ENCODE peak calls at places on chromosomes 2 and 18, in seven cellular contexts. One of them, this sample, is unnamed.

GRCh38 chr2:189298038-189298437 is 118.5 kb upstream of the COL5A2 start:
- DNase-seq in glomerular endothelial cell: no peak
- DNase-seq in NCI-H460: no peak
- DNase-seq in CD8-positive, alpha-beta T cell: no peak
- DNase-seq in NCI-H1105 treated with DMSO at 0.1 percent for 48 hours: no peak
- DNase-seq in left cardiac atrium: no peak
- DNase-seq in HFFc6: no peak
- DNase-seq in this sample: no peak

GRCh38 chr2:86790134-86790827 is 432 bp downstream of the CD8A start:
- DNase-seq in NCI-H460: no peak
- DNase-seq in CD8-positive, alpha-beta T cell: no peak
- DNase-seq in HFFc6: no peak
- DNase-seq in left cardiac atrium: no peak
- DNase-seq in glomerular endothelial cell: no peak
- DNase-seq in NCI-H1105 treated with DMSO at 0.1 percent for 48 hours: no peak
- DNase-seq in this sample: no peak

GRCh38 chr2:164504253-164504652 is 117.0 kb downstream of the GRB14 start:
- DNase-seq in left cardiac atrium: no peak
- DNase-seq in NCI-H1105 treated with DMSO at 0.1 percent for 48 hours: no peak
- DNase-seq in glomerular endothelial cell: no peak
- DNase-seq in NCI-H460: no peak
- DNase-seq in HFFc6: no peak
- DNase-seq in CD8-positive, alpha-beta T cell: no peak
- DNase-seq in this sample: no peak

GRCh38 chr2:51220606-51221005 is 188.7 kb upstream of the NRXN1 start:
- DNase-seq in left cardiac atrium: no peak
- DNase-seq in NCI-H1105 treated with DMSO at 0.1 percent for 48 hours: no peak
- DNase-seq in NCI-H460: no peak
- DNase-seq in HFFc6: no peak
- DNase-seq in CD8-positive, alpha-beta T cell: no peak
- DNase-seq in glomerular endothelial cell: peak; percentile 10
- DNase-seq in this sample: no peak

GRCh38 chr2:18171191-18172139 is 293.0 kb downstream of the KCNS3 start:
- DNase-seq in left cardiac atrium: no peak
- DNase-seq in glomerular endothelial cell: no peak
- DNase-seq in HFFc6: peak; percentile 5
- DNase-seq in CD8-positive, alpha-beta T cell: no peak
- DNase-seq in NCI-H1105 treated with DMSO at 0.1 percent for 48 hours: no peak
- DNase-seq in NCI-H460: no peak
- DNase-seq in this sample: peak; percentile 9

GRCh38 chr2:175903384-175903936 is 98.6 kb downstream of the LNPK start:
- DNase-seq in NCI-H1105 treated with DMSO at 0.1 percent for 48 hours: no peak
- DNase-seq in HFFc6: no peak
- DNase-seq in NCI-H460: no peak
- DNase-seq in CD8-positive, alpha-beta T cell: no peak
- DNase-seq in left cardiac atrium: no peak
- DNase-seq in glomerular endothelial cell: no peak
- DNase-seq in this sample: no peak

GRCh38 chr2:68741238-68741637 is 6.6 kb downstream of the ARHGAP25 start:
- DNase-seq in glomerular endothelial cell: no peak
- DNase-seq in NCI-H1105 treated with DMSO at 0.1 percent for 48 hours: no peak
- DNase-seq in CD8-positive, alpha-beta T cell: no peak
- DNase-seq in HFFc6: no peak
- DNase-seq in NCI-H460: no peak
- DNase-seq in left cardiac atrium: no peak
- DNase-seq in this sample: no peak

GRCh38 chr2:32772623-32773221 is 144.9 kb downstream of the TTC27 start:
- DNase-seq in CD8-positive, alpha-beta T cell: no peak
- DNase-seq in HFFc6: peak; percentile 58
- DNase-seq in NCI-H460: peak; percentile 29
- DNase-seq in left cardiac atrium: no peak
- DNase-seq in NCI-H1105 treated with DMSO at 0.1 percent for 48 hours: peak; percentile 32
- DNase-seq in glomerular endothelial cell: peak; percentile 48
- DNase-seq in this sample: peak; percentile 26

GRCh38 chr2:200177971-200178911 is 128.3 kb upstream of the SPATS2L start:
- DNase-seq in glomerular endothelial cell: no peak
- DNase-seq in NCI-H460: no peak
- DNase-seq in NCI-H1105 treated with DMSO at 0.1 percent for 48 hours: no peak
- DNase-seq in HFFc6: no peak
- DNase-seq in CD8-positive, alpha-beta T cell: no peak
- DNase-seq in left cardiac atrium: no peak
- DNase-seq in this sample: no peak

GRCh38 chr2:168961450-168962229 is 60.5 kb downstream of the G6PC2 start:
- DNase-seq in HFFc6: peak; percentile 68
- DNase-seq in CD8-positive, alpha-beta T cell: peak; percentile 3
- DNase-seq in NCI-H460: peak; percentile 79
- DNase-seq in glomerular endothelial cell: peak; percentile 82
- DNase-seq in NCI-H1105 treated with DMSO at 0.1 percent for 48 hours: peak; percentile 62
- DNase-seq in left cardiac atrium: no peak
- DNase-seq in this sample: peak; percentile 38

GRCh38 chr18:48546411-48546810 is 7.6 kb downstream of the CTIF start:
- DNase-seq in CD8-positive, alpha-beta T cell: no peak
- DNase-seq in left cardiac atrium: no peak
- DNase-seq in HFFc6: peak; percentile 65
- DNase-seq in NCI-H460: no peak
- DNase-seq in NCI-H1105 treated with DMSO at 0.1 percent for 48 hours: no peak
- DNase-seq in glomerular endothelial cell: no peak
- DNase-seq in this sample: peak; percentile 61

GRCh38 chr2:27506587-27506986 is 9.9 kb downstream of the GCKR start:
- DNase-seq in HFFc6: no peak
- DNase-seq in NCI-H1105 treated with DMSO at 0.1 percent for 48 hours: no peak
- DNase-seq in left cardiac atrium: no peak
- DNase-seq in CD8-positive, alpha-beta T cell: no peak
- DNase-seq in NCI-H460: no peak
- DNase-seq in glomerular endothelial cell: no peak
- DNase-seq in this sample: no peak

GRCh38 chr2:235883675-235884074 is 284.5 kb downstream of the GBX2 start:
- DNase-seq in glomerular endothelial cell: no peak
- DNase-seq in NCI-H460: no peak
- DNase-seq in HFFc6: no peak
- DNase-seq in NCI-H1105 treated with DMSO at 0.1 percent for 48 hours: no peak
- DNase-seq in CD8-positive, alpha-beta T cell: no peak
- DNase-seq in left cardiac atrium: no peak
- DNase-seq in this sample: no peak

GRCh38 chr2:28654286-28654980 is 97.2 kb upstream of the PPP1CB start:
- DNase-seq in glomerular endothelial cell: no peak
- DNase-seq in NCI-H1105 treated with DMSO at 0.1 percent for 48 hours: no peak
- DNase-seq in NCI-H460: no peak
- DNase-seq in left cardiac atrium: no peak
- DNase-seq in HFFc6: no peak
- DNase-seq in CD8-positive, alpha-beta T cell: no peak
- DNase-seq in this sample: no peak

GRCh38 chr2:182672471-182673165 is 43.4 kb upstream of the DNAJC10 start:
- DNase-seq in NCI-H460: peak; percentile 72
- DNase-seq in CD8-positive, alpha-beta T cell: no peak
- DNase-seq in left cardiac atrium: no peak
- DNase-seq in HFFc6: peak; percentile 56
- DNase-seq in NCI-H1105 treated with DMSO at 0.1 percent for 48 hours: no peak
- DNase-seq in glomerular endothelial cell: peak; percentile 25
- DNase-seq in this sample: peak; percentile 83

GRCh38 chr18:24656044-24656443 is 195.6 kb downstream of the HRH4 start:
- DNase-seq in HFFc6: no peak
- DNase-seq in NCI-H460: no peak
- DNase-seq in left cardiac atrium: no peak
- DNase-seq in CD8-positive, alpha-beta T cell: no peak
- DNase-seq in NCI-H1105 treated with DMSO at 0.1 percent for 48 hours: no peak
- DNase-seq in glomerular endothelial cell: no peak
- DNase-seq in this sample: no peak

GRCh38 chr18:35695803-35696202 is 114.3 kb downstream of the GALNT1 start:
- DNase-seq in NCI-H1105 treated with DMSO at 0.1 percent for 48 hours: peak; percentile 30
- DNase-seq in HFFc6: no peak
- DNase-seq in glomerular endothelial cell: no peak
- DNase-seq in CD8-positive, alpha-beta T cell: no peak
- DNase-seq in NCI-H460: no peak
- DNase-seq in left cardiac atrium: peak; percentile 74
- DNase-seq in this sample: no peak

GRCh38 chr2:183035954-183036669 is 2.1 kb downstream of the NCKAP1 start:
- DNase-seq in NCI-H460: no peak
- DNase-seq in CD8-positive, alpha-beta T cell: no peak
- DNase-seq in glomerular endothelial cell: no peak
- DNase-seq in HFFc6: no peak
- DNase-seq in left cardiac atrium: no peak
- DNase-seq in NCI-H1105 treated with DMSO at 0.1 percent for 48 hours: no peak
- DNase-seq in this sample: no peak

GRCh38 chr18:52652451-52652850 is 312.5 kb downstream of the DCC start:
- DNase-seq in left cardiac atrium: no peak
- DNase-seq in HFFc6: no peak
- DNase-seq in CD8-positive, alpha-beta T cell: no peak
- DNase-seq in NCI-H460: no peak
- DNase-seq in glomerular endothelial cell: no peak
- DNase-seq in NCI-H1105 treated with DMSO at 0.1 percent for 48 hours: no peak
- DNase-seq in this sample: no peak

GRCh38 chr2:54608224-54608623 is 115.2 kb upstream of the EML6 start:
- DNase-seq in left cardiac atrium: no peak
- DNase-seq in CD8-positive, alpha-beta T cell: no peak
- DNase-seq in NCI-H460: no peak
- DNase-seq in glomerular endothelial cell: no peak
- DNase-seq in NCI-H1105 treated with DMSO at 0.1 percent for 48 hours: no peak
- DNase-seq in HFFc6: no peak
- DNase-seq in this sample: no peak

GRCh38 chr18:27094621-27095020 is 90.5 kb downstream of the CHST9 start:
- DNase-seq in NCI-H1105 treated with DMSO at 0.1 percent for 48 hours: peak; percentile 58
- DNase-seq in NCI-H460: no peak
- DNase-seq in glomerular endothelial cell: no peak
- DNase-seq in CD8-positive, alpha-beta T cell: no peak
- DNase-seq in left cardiac atrium: no peak
- DNase-seq in HFFc6: no peak
- DNase-seq in this sample: no peak

GRCh38 chr2:121205321-121205942 is 79.6 kb downstream of the TFCP2L1 start:
- DNase-seq in CD8-positive, alpha-beta T cell: no peak
- DNase-seq in HFFc6: no peak
- DNase-seq in glomerular endothelial cell: no peak
- DNase-seq in NCI-H460: no peak
- DNase-seq in left cardiac atrium: no peak
- DNase-seq in NCI-H1105 treated with DMSO at 0.1 percent for 48 hours: no peak
- DNase-seq in this sample: no peak

GRCh38 chr2:236090027-236090382 is 78.2 kb downstream of the GBX2 start:
- DNase-seq in NCI-H1105 treated with DMSO at 0.1 percent for 48 hours: no peak
- DNase-seq in left cardiac atrium: no peak
- DNase-seq in HFFc6: no peak
- DNase-seq in CD8-positive, alpha-beta T cell: no peak
- DNase-seq in glomerular endothelial cell: no peak
- DNase-seq in NCI-H460: no peak
- DNase-seq in this sample: no peak

This sample was measured in foreskin keratinocyte.